ENCODE peak calls at places on chromosomes 13 and 19, in nine cellular contexts. One of them, this sample, is unnamed.

GRCh38 chr19:9941646-9942045 is 5.3 kb upstream of the OLFM2 start:
- DNase-seq in stimulated activated CD4-positive, alpha-beta T cell treated with anti-CD3 and anti-CD28 coated beads, Interleukin-2, amount 100 ng/mL, for 4 hours: no peak
- DNase-seq in amniotic stem cell: no peak
- DNase-seq in RPMI8226: no peak
- DNase-seq in cerebellar cortex: no peak
- DNase-seq in activated effector memory CD4-positive, alpha-beta T cell treated with Interleukin-2 at 50 U/mL for 16 hours: no peak
- DNase-seq in fibroblast of pulmonary artery: no peak
- DNase-seq in cardiac muscle cell: no peak
- DNase-seq in upper lobe of right lung: no peak
- DNase-seq in this sample: no peak

GRCh38 chr19:12090807-12091206 is 26.3 kb downstream of the ZNF844 start:
- DNase-seq in stimulated activated CD4-positive, alpha-beta T cell treated with anti-CD3 and anti-CD28 coated beads, Interleukin-2, amount 100 ng/mL, for 4 hours: peak; percentile 25
- DNase-seq in amniotic stem cell: no peak
- DNase-seq in RPMI8226: peak; percentile 53
- DNase-seq in cerebellar cortex: peak; percentile 19
- DNase-seq in activated effector memory CD4-positive, alpha-beta T cell treated with Interleukin-2 at 50 U/mL for 16 hours: peak; percentile 23
- DNase-seq in fibroblast of pulmonary artery: peak; percentile 68
- DNase-seq in cardiac muscle cell: peak; percentile 83
- DNase-seq in upper lobe of right lung: peak; percentile 81
- DNase-seq in this sample: peak; percentile 58

GRCh38 chr19:10230155-10230903 is 802 bp downstream of the S1PR2 start:
- DNase-seq in stimulated activated CD4-positive, alpha-beta T cell treated with anti-CD3 and anti-CD28 coated beads, Interleukin-2, amount 100 ng/mL, for 4 hours: peak; percentile 80
- DNase-seq in amniotic stem cell: no peak
- DNase-seq in RPMI8226: peak; percentile 28
- DNase-seq in cerebellar cortex: no peak
- DNase-seq in activated effector memory CD4-positive, alpha-beta T cell treated with Interleukin-2 at 50 U/mL for 16 hours: peak; percentile 37
- DNase-seq in fibroblast of pulmonary artery: peak; percentile 61
- DNase-seq in cardiac muscle cell: peak; percentile 76
- DNase-seq in upper lobe of right lung: peak; percentile 82
- DNase-seq in this sample: peak; percentile 30

GRCh38 chr13:91017031-91017668 is 330.3 kb upstream of the MIR17HG start:
- DNase-seq in stimulated activated CD4-positive, alpha-beta T cell treated with anti-CD3 and anti-CD28 coated beads, Interleukin-2, amount 100 ng/mL, for 4 hours: no peak
- DNase-seq in amniotic stem cell: no peak
- DNase-seq in RPMI8226: peak; percentile 52
- DNase-seq in cerebellar cortex: peak; percentile 56
- DNase-seq in activated effector memory CD4-positive, alpha-beta T cell treated with Interleukin-2 at 50 U/mL for 16 hours: no peak
- DNase-seq in fibroblast of pulmonary artery: peak; percentile 45
- DNase-seq in cardiac muscle cell: peak; percentile 50
- DNase-seq in upper lobe of right lung: peak; percentile 41
- DNase-seq in this sample: peak; percentile 69

GRCh38 chr19:54469496-54469934 is 3.6 kb downstream of the CDC42EP5 start:
- DNase-seq in stimulated activated CD4-positive, alpha-beta T cell treated with anti-CD3 and anti-CD28 coated beads, Interleukin-2, amount 100 ng/mL, for 4 hours: no peak
- DNase-seq in amniotic stem cell: no peak
- DNase-seq in RPMI8226: no peak
- DNase-seq in cerebellar cortex: no peak
- DNase-seq in activated effector memory CD4-positive, alpha-beta T cell treated with Interleukin-2 at 50 U/mL for 16 hours: no peak
- DNase-seq in fibroblast of pulmonary artery: no peak
- DNase-seq in cardiac muscle cell: no peak
- DNase-seq in upper lobe of right lung: no peak
- DNase-seq in this sample: no peak

GRCh38 chr13:99778500-99778899 is 193.1 kb downstream of the ZIC5 start:
- DNase-seq in stimulated activated CD4-positive, alpha-beta T cell treated with anti-CD3 and anti-CD28 coated beads, Interleukin-2, amount 100 ng/mL, for 4 hours: no peak
- DNase-seq in amniotic stem cell: no peak
- DNase-seq in RPMI8226: no peak
- DNase-seq in cerebellar cortex: no peak
- DNase-seq in activated effector memory CD4-positive, alpha-beta T cell treated with Interleukin-2 at 50 U/mL for 16 hours: no peak
- DNase-seq in fibroblast of pulmonary artery: no peak
- DNase-seq in cardiac muscle cell: no peak
- DNase-seq in upper lobe of right lung: no peak
- DNase-seq in this sample: no peak

GRCh38 chr19:5667751-5668271 is 12.5 kb downstream of the MICOS13 start:
- DNase-seq in stimulated activated CD4-positive, alpha-beta T cell treated with anti-CD3 and anti-CD28 coated beads, Interleukin-2, amount 100 ng/mL, for 4 hours: no peak
- DNase-seq in amniotic stem cell: no peak
- DNase-seq in RPMI8226: no peak
- DNase-seq in cerebellar cortex: no peak
- DNase-seq in activated effector memory CD4-positive, alpha-beta T cell treated with Interleukin-2 at 50 U/mL for 16 hours: no peak
- DNase-seq in fibroblast of pulmonary artery: no peak
- DNase-seq in cardiac muscle cell: no peak
- DNase-seq in upper lobe of right lung: no peak
- DNase-seq in this sample: no peak

GRCh38 chr13:30972888-30973377 is 40.5 kb downstream of the TEX26 start:
- DNase-seq in stimulated activated CD4-positive, alpha-beta T cell treated with anti-CD3 and anti-CD28 coated beads, Interleukin-2, amount 100 ng/mL, for 4 hours: no peak
- DNase-seq in amniotic stem cell: no peak
- DNase-seq in RPMI8226: no peak
- DNase-seq in cerebellar cortex: no peak
- DNase-seq in activated effector memory CD4-positive, alpha-beta T cell treated with Interleukin-2 at 50 U/mL for 16 hours: no peak
- DNase-seq in fibroblast of pulmonary artery: peak; percentile 26
- DNase-seq in cardiac muscle cell: no peak
- DNase-seq in upper lobe of right lung: no peak
- DNase-seq in this sample: no peak

GRCh38 chr13:75226755-75227435 is 255.1 kb downstream of the TBC1D4 start:
- DNase-seq in stimulated activated CD4-positive, alpha-beta T cell treated with anti-CD3 and anti-CD28 coated beads, Interleukin-2, amount 100 ng/mL, for 4 hours: no peak
- DNase-seq in amniotic stem cell: peak; percentile 18
- DNase-seq in RPMI8226: no peak
- DNase-seq in cerebellar cortex: no peak
- DNase-seq in activated effector memory CD4-positive, alpha-beta T cell treated with Interleukin-2 at 50 U/mL for 16 hours: no peak
- DNase-seq in fibroblast of pulmonary artery: peak; percentile 85
- DNase-seq in cardiac muscle cell: no peak
- DNase-seq in upper lobe of right lung: no peak
- DNase-seq in this sample: no peak

GRCh38 chr19:8071912-8072311 is 19.4 kb downstream of the CCL25 start:
- DNase-seq in stimulated activated CD4-positive, alpha-beta T cell treated with anti-CD3 and anti-CD28 coated beads, Interleukin-2, amount 100 ng/mL, for 4 hours: no peak
- DNase-seq in amniotic stem cell: no peak
- DNase-seq in RPMI8226: no peak
- DNase-seq in cerebellar cortex: no peak
- DNase-seq in activated effector memory CD4-positive, alpha-beta T cell treated with Interleukin-2 at 50 U/mL for 16 hours: no peak
- DNase-seq in fibroblast of pulmonary artery: no peak
- DNase-seq in cardiac muscle cell: no peak
- DNase-seq in upper lobe of right lung: no peak
- DNase-seq in this sample: no peak

GRCh38 chr13:27481766-27482165 is 31.4 kb upstream of the MTIF3 start:
- DNase-seq in stimulated activated CD4-positive, alpha-beta T cell treated with anti-CD3 and anti-CD28 coated beads, Interleukin-2, amount 100 ng/mL, for 4 hours: no peak
- DNase-seq in amniotic stem cell: no peak
- DNase-seq in RPMI8226: peak; percentile 37
- DNase-seq in cerebellar cortex: peak; percentile 59
- DNase-seq in activated effector memory CD4-positive, alpha-beta T cell treated with Interleukin-2 at 50 U/mL for 16 hours: no peak
- DNase-seq in fibroblast of pulmonary artery: peak; percentile 51
- DNase-seq in cardiac muscle cell: peak; percentile 68
- DNase-seq in upper lobe of right lung: peak; percentile 73
- DNase-seq in this sample: peak; percentile 74

GRCh38 chr13:32040689-32041088 is 9.1 kb downstream of the FRY start:
- DNase-seq in stimulated activated CD4-positive, alpha-beta T cell treated with anti-CD3 and anti-CD28 coated beads, Interleukin-2, amount 100 ng/mL, for 4 hours: no peak
- DNase-seq in amniotic stem cell: no peak
- DNase-seq in RPMI8226: no peak
- DNase-seq in cerebellar cortex: no peak
- DNase-seq in activated effector memory CD4-positive, alpha-beta T cell treated with Interleukin-2 at 50 U/mL for 16 hours: no peak
- DNase-seq in fibroblast of pulmonary artery: no peak
- DNase-seq in cardiac muscle cell: no peak
- DNase-seq in upper lobe of right lung: no peak
- DNase-seq in this sample: no peak

GRCh38 chr13:39779337-39780270 is 124.1 kb downstream of the COG6 start:
- DNase-seq in stimulated activated CD4-positive, alpha-beta T cell treated with anti-CD3 and anti-CD28 coated beads, Interleukin-2, amount 100 ng/mL, for 4 hours: no peak
- DNase-seq in amniotic stem cell: no peak
- DNase-seq in RPMI8226: peak; percentile 46
- DNase-seq in cerebellar cortex: no peak
- DNase-seq in activated effector memory CD4-positive, alpha-beta T cell treated with Interleukin-2 at 50 U/mL for 16 hours: peak; percentile 24
- DNase-seq in fibroblast of pulmonary artery: peak; percentile 60
- DNase-seq in cardiac muscle cell: no peak
- DNase-seq in upper lobe of right lung: no peak
- DNase-seq in this sample: no peak

GRCh38 chr13:44103721-44104490 is 224.2 kb downstream of the LACC1 start:
- DNase-seq in stimulated activated CD4-positive, alpha-beta T cell treated with anti-CD3 and anti-CD28 coated beads, Interleukin-2, amount 100 ng/mL, for 4 hours: no peak
- DNase-seq in amniotic stem cell: no peak
- DNase-seq in RPMI8226: no peak
- DNase-seq in cerebellar cortex: peak; percentile 64
- DNase-seq in activated effector memory CD4-positive, alpha-beta T cell treated with Interleukin-2 at 50 U/mL for 16 hours: no peak
- DNase-seq in fibroblast of pulmonary artery: no peak
- DNase-seq in cardiac muscle cell: no peak
- DNase-seq in upper lobe of right lung: no peak
- DNase-seq in this sample: no peak

GRCh38 chr13:48334534-48335127 is 31.1 kb downstream of the RB1 start:
- DNase-seq in stimulated activated CD4-positive, alpha-beta T cell treated with anti-CD3 and anti-CD28 coated beads, Interleukin-2, amount 100 ng/mL, for 4 hours: no peak
- DNase-seq in amniotic stem cell: peak; percentile 15
- DNase-seq in RPMI8226: peak; percentile 35
- DNase-seq in cerebellar cortex: peak; percentile 62
- DNase-seq in activated effector memory CD4-positive, alpha-beta T cell treated with Interleukin-2 at 50 U/mL for 16 hours: no peak
- DNase-seq in fibroblast of pulmonary artery: peak; percentile 64
- DNase-seq in cardiac muscle cell: peak; percentile 5
- DNase-seq in upper lobe of right lung: no peak
- DNase-seq in this sample: no peak

GRCh38 chr19:48630289-48631036 is 6.7 kb downstream of the DBP start:
- DNase-seq in stimulated activated CD4-positive, alpha-beta T cell treated with anti-CD3 and anti-CD28 coated beads, Interleukin-2, amount 100 ng/mL, for 4 hours: no peak
- DNase-seq in amniotic stem cell: no peak
- DNase-seq in RPMI8226: no peak
- DNase-seq in cerebellar cortex: no peak
- DNase-seq in activated effector memory CD4-positive, alpha-beta T cell treated with Interleukin-2 at 50 U/mL for 16 hours: no peak
- DNase-seq in fibroblast of pulmonary artery: peak; percentile 80
- DNase-seq in cardiac muscle cell: peak; percentile 53
- DNase-seq in upper lobe of right lung: peak; percentile 78
- DNase-seq in this sample: peak; percentile 79

GRCh38 chr13:43127827-43128226 is 104.4 kb downstream of the DNAJC15 start:
- DNase-seq in stimulated activated CD4-positive, alpha-beta T cell treated with anti-CD3 and anti-CD28 coated beads, Interleukin-2, amount 100 ng/mL, for 4 hours: no peak
- DNase-seq in amniotic stem cell: no peak
- DNase-seq in RPMI8226: no peak
- DNase-seq in cerebellar cortex: no peak
- DNase-seq in activated effector memory CD4-positive, alpha-beta T cell treated with Interleukin-2 at 50 U/mL for 16 hours: no peak
- DNase-seq in fibroblast of pulmonary artery: no peak
- DNase-seq in cardiac muscle cell: no peak
- DNase-seq in upper lobe of right lung: no peak
- DNase-seq in this sample: no peak

GRCh38 chr13:105997436-105998232 is 537.8 kb downstream of the EFNB2 start:
- DNase-seq in stimulated activated CD4-positive, alpha-beta T cell treated with anti-CD3 and anti-CD28 coated beads, Interleukin-2, amount 100 ng/mL, for 4 hours: no peak
- DNase-seq in amniotic stem cell: no peak
- DNase-seq in RPMI8226: no peak
- DNase-seq in cerebellar cortex: no peak
- DNase-seq in activated effector memory CD4-positive, alpha-beta T cell treated with Interleukin-2 at 50 U/mL for 16 hours: no peak
- DNase-seq in fibroblast of pulmonary artery: peak; percentile 34
- DNase-seq in cardiac muscle cell: no peak
- DNase-seq in upper lobe of right lung: no peak
- DNase-seq in this sample: no peak

GRCh38 chr19:17483605-17484002 is 13.3 kb downstream of the SLC27A1 start:
- DNase-seq in stimulated activated CD4-positive, alpha-beta T cell treated with anti-CD3 and anti-CD28 coated beads, Interleukin-2, amount 100 ng/mL, for 4 hours: no peak
- DNase-seq in amniotic stem cell: no peak
- DNase-seq in RPMI8226: no peak
- DNase-seq in cerebellar cortex: no peak
- DNase-seq in activated effector memory CD4-positive, alpha-beta T cell treated with Interleukin-2 at 50 U/mL for 16 hours: no peak
- DNase-seq in fibroblast of pulmonary artery: no peak
- DNase-seq in cardiac muscle cell: no peak
- DNase-seq in upper lobe of right lung: no peak
- DNase-seq in this sample: no peak

GRCh38 chr13:112779856-112780604 is 90.2 kb downstream of the ATP11A start:
- DNase-seq in stimulated activated CD4-positive, alpha-beta T cell treated with anti-CD3 and anti-CD28 coated beads, Interleukin-2, amount 100 ng/mL, for 4 hours: no peak
- DNase-seq in amniotic stem cell: no peak
- DNase-seq in RPMI8226: no peak
- DNase-seq in cerebellar cortex: no peak
- DNase-seq in activated effector memory CD4-positive, alpha-beta T cell treated with Interleukin-2 at 50 U/mL for 16 hours: no peak
- DNase-seq in fibroblast of pulmonary artery: no peak
- DNase-seq in cardiac muscle cell: no peak
- DNase-seq in upper lobe of right lung: no peak
- DNase-seq in this sample: no peak

GRCh38 chr13:49935171-49936084 is 712 bp downstream of the SPRYD7 start:
- DNase-seq in stimulated activated CD4-positive, alpha-beta T cell treated with anti-CD3 and anti-CD28 coated beads, Interleukin-2, amount 100 ng/mL, for 4 hours: peak; percentile 1
- DNase-seq in amniotic stem cell: no peak
- DNase-seq in RPMI8226: peak; percentile 54
- DNase-seq in cerebellar cortex: peak; percentile 70
- DNase-seq in activated effector memory CD4-positive, alpha-beta T cell treated with Interleukin-2 at 50 U/mL for 16 hours: peak; percentile 19
- DNase-seq in fibroblast of pulmonary artery: peak; percentile 70
- DNase-seq in cardiac muscle cell: no peak
- DNase-seq in upper lobe of right lung: no peak
- DNase-seq in this sample: peak; percentile 50

GRCh38 chr13:110812111-110812868 is 98.8 kb downstream of the ING1 start:
- DNase-seq in stimulated activated CD4-positive, alpha-beta T cell treated with anti-CD3 and anti-CD28 coated beads, Interleukin-2, amount 100 ng/mL, for 4 hours: no peak
- DNase-seq in amniotic stem cell: no peak
- DNase-seq in RPMI8226: no peak
- DNase-seq in cerebellar cortex: no peak
- DNase-seq in activated effector memory CD4-positive, alpha-beta T cell treated with Interleukin-2 at 50 U/mL for 16 hours: no peak
- DNase-seq in fibroblast of pulmonary artery: peak; percentile 40
- DNase-seq in cardiac muscle cell: no peak
- DNase-seq in upper lobe of right lung: peak; percentile 56
- DNase-seq in this sample: no peak

GRCh38 chr13:41004875-41005693 is 14.0 kb downstream of the ELF1 start:
- DNase-seq in stimulated activated CD4-positive, alpha-beta T cell treated with anti-CD3 and anti-CD28 coated beads, Interleukin-2, amount 100 ng/mL, for 4 hours: no peak
- DNase-seq in amniotic stem cell: no peak
- DNase-seq in RPMI8226: peak; percentile 61
- DNase-seq in cerebellar cortex: no peak
- DNase-seq in activated effector memory CD4-positive, alpha-beta T cell treated with Interleukin-2 at 50 U/mL for 16 hours: no peak
- DNase-seq in fibroblast of pulmonary artery: peak; percentile 27
- DNase-seq in cardiac muscle cell: no peak
- DNase-seq in upper lobe of right lung: no peak
- DNase-seq in this sample: no peak

GRCh38 chr13:39373108-39373507 is 229.9 kb downstream of the LHFPL6 start:
- DNase-seq in stimulated activated CD4-positive, alpha-beta T cell treated with anti-CD3 and anti-CD28 coated beads, Interleukin-2, amount 100 ng/mL, for 4 hours: no peak
- DNase-seq in amniotic stem cell: no peak
- DNase-seq in RPMI8226: no peak
- DNase-seq in cerebellar cortex: no peak
- DNase-seq in activated effector memory CD4-positive, alpha-beta T cell treated with Interleukin-2 at 50 U/mL for 16 hours: no peak
- DNase-seq in fibroblast of pulmonary artery: no peak
- DNase-seq in cardiac muscle cell: no peak
- DNase-seq in upper lobe of right lung: no peak
- DNase-seq in this sample: no peak

GRCh38 chr19:10694706-10695105 is 6.5 kb upstream of the QTRT1 start:
- DNase-seq in stimulated activated CD4-positive, alpha-beta T cell treated with anti-CD3 and anti-CD28 coated beads, Interleukin-2, amount 100 ng/mL, for 4 hours: no peak
- DNase-seq in amniotic stem cell: no peak
- DNase-seq in RPMI8226: no peak
- DNase-seq in cerebellar cortex: peak; percentile 66
- DNase-seq in activated effector memory CD4-positive, alpha-beta T cell treated with Interleukin-2 at 50 U/mL for 16 hours: no peak
- DNase-seq in fibroblast of pulmonary artery: no peak
- DNase-seq in cardiac muscle cell: no peak
- DNase-seq in upper lobe of right lung: no peak
- DNase-seq in this sample: no peak

GRCh38 chr19:14091086-14091884 is 734 bp upstream of the SAMD1 start:
- DNase-seq in stimulated activated CD4-positive, alpha-beta T cell treated with anti-CD3 and anti-CD28 coated beads, Interleukin-2, amount 100 ng/mL, for 4 hours: no peak
- DNase-seq in amniotic stem cell: no peak
- DNase-seq in RPMI8226: peak; percentile 64
- DNase-seq in cerebellar cortex: no peak
- DNase-seq in activated effector memory CD4-positive, alpha-beta T cell treated with Interleukin-2 at 50 U/mL for 16 hours: peak; percentile 53
- DNase-seq in fibroblast of pulmonary artery: peak; percentile 70
- DNase-seq in cardiac muscle cell: no peak
- DNase-seq in upper lobe of right lung: peak; percentile 81
- DNase-seq in this sample: peak; percentile 63

GRCh38 chr13:41652735-41653361 is 195.5 kb downstream of the RGCC start:
- DNase-seq in stimulated activated CD4-positive, alpha-beta T cell treated with anti-CD3 and anti-CD28 coated beads, Interleukin-2, amount 100 ng/mL, for 4 hours: peak; percentile 29
- DNase-seq in amniotic stem cell: no peak
- DNase-seq in RPMI8226: peak; percentile 18
- DNase-seq in cerebellar cortex: peak; percentile 49
- DNase-seq in activated effector memory CD4-positive, alpha-beta T cell treated with Interleukin-2 at 50 U/mL for 16 hours: no peak
- DNase-seq in fibroblast of pulmonary artery: peak; percentile 87
- DNase-seq in cardiac muscle cell: peak; percentile 14
- DNase-seq in upper lobe of right lung: no peak
- DNase-seq in this sample: peak; percentile 29

This sample was measured in BE2C.